ENCODE peak calls at places on chromosomes 3 and 15, in nine cellular contexts. One of them, this sample, is unnamed.

GRCh38 chr15:63990449-63990848 is 55.8 kb downstream of the DAPK2 start:
- DNase-seq in anterior cingulate cortex: no peak
- DNase-seq in retina: no peak
- DNase-seq in hepatic stellate cell: no peak
- DNase-seq in skeletal muscle cell: no peak
- DNase-seq in activated CD4-positive, alpha-beta T cell treated with anti-CD3 and anti-CD28 coated beads for 4 hours: no peak
- DNase-seq in GDM1: peak; percentile 19
- DNase-seq in activated T-helper 9 cell treated with anti-CD3 and anti-CD28 coated beads, Interleukin-2, amount 50 U/mL, for 16 hours: no peak
- DNase-seq in endothelial cell of umbilical vein: no peak
- DNase-seq in this sample: no peak

GRCh38 chr3:169218314-169218983 is 445.1 kb downstream of the MECOM start:
- DNase-seq in anterior cingulate cortex: peak; percentile 3
- DNase-seq in retina: peak; percentile 32
- DNase-seq in hepatic stellate cell: peak; percentile 36
- DNase-seq in skeletal muscle cell: no peak
- DNase-seq in activated CD4-positive, alpha-beta T cell treated with anti-CD3 and anti-CD28 coated beads for 4 hours: no peak
- DNase-seq in GDM1: no peak
- DNase-seq in activated T-helper 9 cell treated with anti-CD3 and anti-CD28 coated beads, Interleukin-2, amount 50 U/mL, for 16 hours: no peak
- DNase-seq in endothelial cell of umbilical vein: peak; percentile 98
- DNase-seq in this sample: no peak

GRCh38 chr3:185702564-185703225 is 116.6 kb downstream of the SENP2 start:
- DNase-seq in anterior cingulate cortex: no peak
- DNase-seq in retina: no peak
- DNase-seq in hepatic stellate cell: no peak
- DNase-seq in skeletal muscle cell: no peak
- DNase-seq in activated CD4-positive, alpha-beta T cell treated with anti-CD3 and anti-CD28 coated beads for 4 hours: no peak
- DNase-seq in GDM1: no peak
- DNase-seq in activated T-helper 9 cell treated with anti-CD3 and anti-CD28 coated beads, Interleukin-2, amount 50 U/mL, for 16 hours: no peak
- DNase-seq in endothelial cell of umbilical vein: peak; percentile 62
- DNase-seq in this sample: no peak

GRCh38 chr15:68550004-68550403 is 28.8 kb upstream of the CORO2B start:
- DNase-seq in anterior cingulate cortex: no peak
- DNase-seq in retina: no peak
- DNase-seq in hepatic stellate cell: no peak
- DNase-seq in skeletal muscle cell: no peak
- DNase-seq in activated CD4-positive, alpha-beta T cell treated with anti-CD3 and anti-CD28 coated beads for 4 hours: no peak
- DNase-seq in GDM1: no peak
- DNase-seq in activated T-helper 9 cell treated with anti-CD3 and anti-CD28 coated beads, Interleukin-2, amount 50 U/mL, for 16 hours: no peak
- DNase-seq in endothelial cell of umbilical vein: no peak
- DNase-seq in this sample: no peak

GRCh38 chr3:78809941-78810340 is 957.9 kb downstream of the ROBO1 start:
- DNase-seq in anterior cingulate cortex: no peak
- DNase-seq in retina: no peak
- DNase-seq in hepatic stellate cell: no peak
- DNase-seq in skeletal muscle cell: no peak
- DNase-seq in activated CD4-positive, alpha-beta T cell treated with anti-CD3 and anti-CD28 coated beads for 4 hours: no peak
- DNase-seq in GDM1: no peak
- DNase-seq in activated T-helper 9 cell treated with anti-CD3 and anti-CD28 coated beads, Interleukin-2, amount 50 U/mL, for 16 hours: no peak
- DNase-seq in endothelial cell of umbilical vein: no peak
- DNase-seq in this sample: no peak

GRCh38 chr3:187717572-187717971 is 15.2 kb upstream of the RTP2 start:
- DNase-seq in anterior cingulate cortex: no peak
- DNase-seq in retina: no peak
- DNase-seq in hepatic stellate cell: no peak
- DNase-seq in skeletal muscle cell: no peak
- DNase-seq in activated CD4-positive, alpha-beta T cell treated with anti-CD3 and anti-CD28 coated beads for 4 hours: no peak
- DNase-seq in GDM1: no peak
- DNase-seq in activated T-helper 9 cell treated with anti-CD3 and anti-CD28 coated beads, Interleukin-2, amount 50 U/mL, for 16 hours: no peak
- DNase-seq in endothelial cell of umbilical vein: no peak
- DNase-seq in this sample: no peak

GRCh38 chr15:41798607-41799487 is 24.6 kb downstream of the MAPKBP1 start:
- DNase-seq in anterior cingulate cortex: no peak
- DNase-seq in retina: no peak
- DNase-seq in hepatic stellate cell: no peak
- DNase-seq in skeletal muscle cell: no peak
- DNase-seq in activated CD4-positive, alpha-beta T cell treated with anti-CD3 and anti-CD28 coated beads for 4 hours: no peak
- DNase-seq in GDM1: no peak
- DNase-seq in activated T-helper 9 cell treated with anti-CD3 and anti-CD28 coated beads, Interleukin-2, amount 50 U/mL, for 16 hours: no peak
- DNase-seq in endothelial cell of umbilical vein: no peak
- DNase-seq in this sample: peak; percentile 26

GRCh38 chr3:105483476-105483875 is 116.8 kb downstream of the ALCAM start:
- DNase-seq in anterior cingulate cortex: no peak
- DNase-seq in retina: no peak
- DNase-seq in hepatic stellate cell: no peak
- DNase-seq in skeletal muscle cell: no peak
- DNase-seq in activated CD4-positive, alpha-beta T cell treated with anti-CD3 and anti-CD28 coated beads for 4 hours: no peak
- DNase-seq in GDM1: no peak
- DNase-seq in activated T-helper 9 cell treated with anti-CD3 and anti-CD28 coated beads, Interleukin-2, amount 50 U/mL, for 16 hours: no peak
- DNase-seq in endothelial cell of umbilical vein: no peak
- DNase-seq in this sample: no peak

GRCh38 chr3:71551286-71551919 is 32.1 kb downstream of the FOXP1 start:
- DNase-seq in anterior cingulate cortex: no peak
- DNase-seq in retina: no peak
- DNase-seq in hepatic stellate cell: peak; percentile 29
- DNase-seq in skeletal muscle cell: no peak
- DNase-seq in activated CD4-positive, alpha-beta T cell treated with anti-CD3 and anti-CD28 coated beads for 4 hours: no peak
- DNase-seq in GDM1: no peak
- DNase-seq in activated T-helper 9 cell treated with anti-CD3 and anti-CD28 coated beads, Interleukin-2, amount 50 U/mL, for 16 hours: no peak
- DNase-seq in endothelial cell of umbilical vein: peak; percentile 62
- DNase-seq in this sample: no peak

GRCh38 chr15:70575251-70576227 is 187.8 kb downstream of the UACA start:
- DNase-seq in anterior cingulate cortex: no peak
- DNase-seq in retina: no peak
- DNase-seq in hepatic stellate cell: no peak
- DNase-seq in skeletal muscle cell: no peak
- DNase-seq in activated CD4-positive, alpha-beta T cell treated with anti-CD3 and anti-CD28 coated beads for 4 hours: no peak
- DNase-seq in GDM1: no peak
- DNase-seq in activated T-helper 9 cell treated with anti-CD3 and anti-CD28 coated beads, Interleukin-2, amount 50 U/mL, for 16 hours: no peak
- DNase-seq in endothelial cell of umbilical vein: no peak
- DNase-seq in this sample: no peak

GRCh38 chr3:174862666-174863065 is 3.5 kb downstream of the NAALADL2 start:
- DNase-seq in anterior cingulate cortex: no peak
- DNase-seq in retina: no peak
- DNase-seq in hepatic stellate cell: no peak
- DNase-seq in skeletal muscle cell: no peak
- DNase-seq in activated CD4-positive, alpha-beta T cell treated with anti-CD3 and anti-CD28 coated beads for 4 hours: no peak
- DNase-seq in GDM1: no peak
- DNase-seq in activated T-helper 9 cell treated with anti-CD3 and anti-CD28 coated beads, Interleukin-2, amount 50 U/mL, for 16 hours: no peak
- DNase-seq in endothelial cell of umbilical vein: no peak
- DNase-seq in this sample: no peak

GRCh38 chr3:4147719-4148118 is 155.4 kb upstream of the SETMAR start:
- DNase-seq in anterior cingulate cortex: no peak
- DNase-seq in retina: no peak
- DNase-seq in hepatic stellate cell: no peak
- DNase-seq in skeletal muscle cell: no peak
- DNase-seq in activated CD4-positive, alpha-beta T cell treated with anti-CD3 and anti-CD28 coated beads for 4 hours: no peak
- DNase-seq in GDM1: no peak
- DNase-seq in activated T-helper 9 cell treated with anti-CD3 and anti-CD28 coated beads, Interleukin-2, amount 50 U/mL, for 16 hours: no peak
- DNase-seq in endothelial cell of umbilical vein: no peak
- DNase-seq in this sample: no peak

GRCh38 chr15:48040166-48040817 is 80.5 kb upstream of the SLC24A5 start:
- DNase-seq in anterior cingulate cortex: no peak
- DNase-seq in retina: no peak
- DNase-seq in hepatic stellate cell: no peak
- DNase-seq in skeletal muscle cell: peak; percentile 28
- DNase-seq in activated CD4-positive, alpha-beta T cell treated with anti-CD3 and anti-CD28 coated beads for 4 hours: no peak
- DNase-seq in GDM1: no peak
- DNase-seq in activated T-helper 9 cell treated with anti-CD3 and anti-CD28 coated beads, Interleukin-2, amount 50 U/mL, for 16 hours: no peak
- DNase-seq in endothelial cell of umbilical vein: no peak
- DNase-seq in this sample: no peak

GRCh38 chr3:52346623-52347530 is 30.8 kb downstream of the DNAH1 start:
- DNase-seq in anterior cingulate cortex: no peak
- DNase-seq in retina: no peak
- DNase-seq in hepatic stellate cell: peak; percentile 92
- DNase-seq in skeletal muscle cell: peak; percentile 5
- DNase-seq in activated CD4-positive, alpha-beta T cell treated with anti-CD3 and anti-CD28 coated beads for 4 hours: no peak
- DNase-seq in GDM1: no peak
- DNase-seq in activated T-helper 9 cell treated with anti-CD3 and anti-CD28 coated beads, Interleukin-2, amount 50 U/mL, for 16 hours: no peak
- DNase-seq in endothelial cell of umbilical vein: no peak
- DNase-seq in this sample: peak; percentile 33

GRCh38 chr15:94381384-94381783 is 150.0 kb downstream of the MCTP2 start:
- DNase-seq in anterior cingulate cortex: no peak
- DNase-seq in retina: no peak
- DNase-seq in hepatic stellate cell: no peak
- DNase-seq in skeletal muscle cell: no peak
- DNase-seq in activated CD4-positive, alpha-beta T cell treated with anti-CD3 and anti-CD28 coated beads for 4 hours: no peak
- DNase-seq in GDM1: no peak
- DNase-seq in activated T-helper 9 cell treated with anti-CD3 and anti-CD28 coated beads, Interleukin-2, amount 50 U/mL, for 16 hours: no peak
- DNase-seq in endothelial cell of umbilical vein: no peak
- DNase-seq in this sample: no peak

GRCh38 chr3:69012836-69013255 is 638 bp downstream of the EOGT start:
- DNase-seq in anterior cingulate cortex: peak; percentile 19
- DNase-seq in retina: peak; percentile 70
- DNase-seq in hepatic stellate cell: peak; percentile 72
- DNase-seq in skeletal muscle cell: no peak
- DNase-seq in activated CD4-positive, alpha-beta T cell treated with anti-CD3 and anti-CD28 coated beads for 4 hours: peak; percentile 23
- DNase-seq in GDM1: no peak
- DNase-seq in activated T-helper 9 cell treated with anti-CD3 and anti-CD28 coated beads, Interleukin-2, amount 50 U/mL, for 16 hours: peak; percentile 17
- DNase-seq in endothelial cell of umbilical vein: peak; percentile 65
- DNase-seq in this sample: peak; percentile 57

GRCh38 chr3:10519236-10519635 is 13.8 kb upstream of the ATP2B2 start:
- DNase-seq in anterior cingulate cortex: no peak
- DNase-seq in retina: no peak
- DNase-seq in hepatic stellate cell: no peak
- DNase-seq in skeletal muscle cell: no peak
- DNase-seq in activated CD4-positive, alpha-beta T cell treated with anti-CD3 and anti-CD28 coated beads for 4 hours: no peak
- DNase-seq in GDM1: no peak
- DNase-seq in activated T-helper 9 cell treated with anti-CD3 and anti-CD28 coated beads, Interleukin-2, amount 50 U/mL, for 16 hours: no peak
- DNase-seq in endothelial cell of umbilical vein: no peak
- DNase-seq in this sample: no peak

GRCh38 chr15:90930861-90931629 is 1.3 kb downstream of the HDDC3 start:
- DNase-seq in anterior cingulate cortex: no peak
- DNase-seq in retina: peak; percentile 16
- DNase-seq in hepatic stellate cell: peak; percentile 45
- DNase-seq in skeletal muscle cell: no peak
- DNase-seq in activated CD4-positive, alpha-beta T cell treated with anti-CD3 and anti-CD28 coated beads for 4 hours: no peak
- DNase-seq in GDM1: no peak
- DNase-seq in activated T-helper 9 cell treated with anti-CD3 and anti-CD28 coated beads, Interleukin-2, amount 50 U/mL, for 16 hours: no peak
- DNase-seq in endothelial cell of umbilical vein: peak; percentile 39
- DNase-seq in this sample: no peak

GRCh38 chr15:64090527-64090926 is 3.1 kb downstream of the CIAO2A start:
- DNase-seq in anterior cingulate cortex: no peak
- DNase-seq in retina: no peak
- DNase-seq in hepatic stellate cell: no peak
- DNase-seq in skeletal muscle cell: no peak
- DNase-seq in activated CD4-positive, alpha-beta T cell treated with anti-CD3 and anti-CD28 coated beads for 4 hours: no peak
- DNase-seq in GDM1: peak; percentile 48
- DNase-seq in activated T-helper 9 cell treated with anti-CD3 and anti-CD28 coated beads, Interleukin-2, amount 50 U/mL, for 16 hours: no peak
- DNase-seq in endothelial cell of umbilical vein: no peak
- DNase-seq in this sample: no peak

GRCh38 chr3:38588276-38588971 is 61.1 kb downstream of the SCN5A start:
- DNase-seq in anterior cingulate cortex: no peak
- DNase-seq in retina: no peak
- DNase-seq in hepatic stellate cell: no peak
- DNase-seq in skeletal muscle cell: no peak
- DNase-seq in activated CD4-positive, alpha-beta T cell treated with anti-CD3 and anti-CD28 coated beads for 4 hours: no peak
- DNase-seq in GDM1: no peak
- DNase-seq in activated T-helper 9 cell treated with anti-CD3 and anti-CD28 coated beads, Interleukin-2, amount 50 U/mL, for 16 hours: no peak
- DNase-seq in endothelial cell of umbilical vein: no peak
- DNase-seq in this sample: no peak

GRCh38 chr3:27354161-27354560 is 15.0 kb downstream of the NEK10 start:
- DNase-seq in anterior cingulate cortex: no peak
- DNase-seq in retina: no peak
- DNase-seq in hepatic stellate cell: no peak
- DNase-seq in skeletal muscle cell: no peak
- DNase-seq in activated CD4-positive, alpha-beta T cell treated with anti-CD3 and anti-CD28 coated beads for 4 hours: no peak
- DNase-seq in GDM1: no peak
- DNase-seq in activated T-helper 9 cell treated with anti-CD3 and anti-CD28 coated beads, Interleukin-2, amount 50 U/mL, for 16 hours: no peak
- DNase-seq in endothelial cell of umbilical vein: peak; percentile 29
- DNase-seq in this sample: no peak

GRCh38 chr3:184417619-184418327 is 37.9 kb downstream of the CHRD start:
- DNase-seq in anterior cingulate cortex: peak; percentile 42
- DNase-seq in retina: peak; percentile 65
- DNase-seq in hepatic stellate cell: peak; percentile 72
- DNase-seq in skeletal muscle cell: no peak
- DNase-seq in activated CD4-positive, alpha-beta T cell treated with anti-CD3 and anti-CD28 coated beads for 4 hours: peak; percentile 56
- DNase-seq in GDM1: peak; percentile 63
- DNase-seq in activated T-helper 9 cell treated with anti-CD3 and anti-CD28 coated beads, Interleukin-2, amount 50 U/mL, for 16 hours: peak; percentile 51
- DNase-seq in endothelial cell of umbilical vein: peak; percentile 62
- DNase-seq in this sample: peak; percentile 91

GRCh38 chr15:32802296-32802936 is 84.6 kb downstream of the GREM1 start:
- DNase-seq in anterior cingulate cortex: no peak
- DNase-seq in retina: no peak
- DNase-seq in hepatic stellate cell: peak; percentile 55
- DNase-seq in skeletal muscle cell: peak; percentile 93
- DNase-seq in activated CD4-positive, alpha-beta T cell treated with anti-CD3 and anti-CD28 coated beads for 4 hours: no peak
- DNase-seq in GDM1: peak; percentile 41
- DNase-seq in activated T-helper 9 cell treated with anti-CD3 and anti-CD28 coated beads, Interleukin-2, amount 50 U/mL, for 16 hours: no peak
- DNase-seq in endothelial cell of umbilical vein: no peak
- DNase-seq in this sample: no peak

GRCh38 chr3:183490653-183491052 is 62.2 kb upstream of the MCF2L2 start:
- DNase-seq in anterior cingulate cortex: no peak
- DNase-seq in retina: no peak
- DNase-seq in hepatic stellate cell: no peak
- DNase-seq in skeletal muscle cell: no peak
- DNase-seq in activated CD4-positive, alpha-beta T cell treated with anti-CD3 and anti-CD28 coated beads for 4 hours: no peak
- DNase-seq in GDM1: peak; percentile 3
- DNase-seq in activated T-helper 9 cell treated with anti-CD3 and anti-CD28 coated beads, Interleukin-2, amount 50 U/mL, for 16 hours: no peak
- DNase-seq in endothelial cell of umbilical vein: peak; percentile 28
- DNase-seq in this sample: no peak

GRCh38 chr3:127769284-127770081 is 52.8 kb downstream of the MGLL start:
- DNase-seq in anterior cingulate cortex: no peak
- DNase-seq in retina: no peak
- DNase-seq in hepatic stellate cell: no peak
- DNase-seq in skeletal muscle cell: no peak
- DNase-seq in activated CD4-positive, alpha-beta T cell treated with anti-CD3 and anti-CD28 coated beads for 4 hours: no peak
- DNase-seq in GDM1: no peak
- DNase-seq in activated T-helper 9 cell treated with anti-CD3 and anti-CD28 coated beads, Interleukin-2, amount 50 U/mL, for 16 hours: no peak
- DNase-seq in endothelial cell of umbilical vein: no peak
- DNase-seq in this sample: no peak

GRCh38 chr15:96585634-96586386 is 255.3 kb downstream of the NR2F2 start:
- DNase-seq in anterior cingulate cortex: no peak
- DNase-seq in retina: no peak
- DNase-seq in hepatic stellate cell: peak; percentile 4
- DNase-seq in skeletal muscle cell: no peak
- DNase-seq in activated CD4-positive, alpha-beta T cell treated with anti-CD3 and anti-CD28 coated beads for 4 hours: no peak
- DNase-seq in GDM1: no peak
- DNase-seq in activated T-helper 9 cell treated with anti-CD3 and anti-CD28 coated beads, Interleukin-2, amount 50 U/mL, for 16 hours: no peak
- DNase-seq in endothelial cell of umbilical vein: peak; percentile 39
- DNase-seq in this sample: no peak

GRCh38 chr15:75347222-75348033 is 589 bp downstream of the NEIL1 start:
- DNase-seq in anterior cingulate cortex: peak; percentile 44
- DNase-seq in retina: peak; percentile 74
- DNase-seq in hepatic stellate cell: peak; percentile 49
- DNase-seq in skeletal muscle cell: no peak
- DNase-seq in activated CD4-positive, alpha-beta T cell treated with anti-CD3 and anti-CD28 coated beads for 4 hours: peak; percentile 54
- DNase-seq in GDM1: no peak
- DNase-seq in activated T-helper 9 cell treated with anti-CD3 and anti-CD28 coated beads, Interleukin-2, amount 50 U/mL, for 16 hours: peak; percentile 34
- DNase-seq in endothelial cell of umbilical vein: peak; percentile 20
- DNase-seq in this sample: no peak

GRCh38 chr3:36542186-36542585 is 161.9 kb downstream of the STAC start:
- DNase-seq in anterior cingulate cortex: no peak
- DNase-seq in retina: no peak
- DNase-seq in hepatic stellate cell: no peak
- DNase-seq in skeletal muscle cell: no peak
- DNase-seq in activated CD4-positive, alpha-beta T cell treated with anti-CD3 and anti-CD28 coated beads for 4 hours: no peak
- DNase-seq in GDM1: no peak
- DNase-seq in activated T-helper 9 cell treated with anti-CD3 and anti-CD28 coated beads, Interleukin-2, amount 50 U/mL, for 16 hours: no peak
- DNase-seq in endothelial cell of umbilical vein: no peak
- DNase-seq in this sample: no peak

GRCh38 chr3:168094877-168095610 is 680 bp downstream of the GOLIM4 start:
- DNase-seq in anterior cingulate cortex: peak; percentile 72
- DNase-seq in retina: peak; percentile 96
- DNase-seq in hepatic stellate cell: peak; percentile 64
- DNase-seq in skeletal muscle cell: no peak
- DNase-seq in activated CD4-positive, alpha-beta T cell treated with anti-CD3 and anti-CD28 coated beads for 4 hours: no peak
- DNase-seq in GDM1: peak; percentile 68
- DNase-seq in activated T-helper 9 cell treated with anti-CD3 and anti-CD28 coated beads, Interleukin-2, amount 50 U/mL, for 16 hours: no peak
- DNase-seq in endothelial cell of umbilical vein: peak; percentile 72
- DNase-seq in this sample: peak; percentile 42

GRCh38 chr3:21979706-21980105 is 228.7 kb upstream of the ZNF385D start:
- DNase-seq in anterior cingulate cortex: no peak
- DNase-seq in retina: no peak
- DNase-seq in hepatic stellate cell: peak; percentile 3
- DNase-seq in skeletal muscle cell: peak; percentile 56
- DNase-seq in activated CD4-positive, alpha-beta T cell treated with anti-CD3 and anti-CD28 coated beads for 4 hours: no peak
- DNase-seq in GDM1: no peak
- DNase-seq in activated T-helper 9 cell treated with anti-CD3 and anti-CD28 coated beads, Interleukin-2, amount 50 U/mL, for 16 hours: no peak
- DNase-seq in endothelial cell of umbilical vein: no peak
- DNase-seq in this sample: no peak

GRCh38 chr3:99638244-99638948 is at the start of gene COL8A1:
- DNase-seq in anterior cingulate cortex: no peak
- DNase-seq in retina: peak; percentile 53
- DNase-seq in hepatic stellate cell: peak; percentile 43
- DNase-seq in skeletal muscle cell: peak; percentile 75
- DNase-seq in activated CD4-positive, alpha-beta T cell treated with anti-CD3 and anti-CD28 coated beads for 4 hours: no peak
- DNase-seq in GDM1: no peak
- DNase-seq in activated T-helper 9 cell treated with anti-CD3 and anti-CD28 coated beads, Interleukin-2, amount 50 U/mL, for 16 hours: no peak
- DNase-seq in endothelial cell of umbilical vein: peak; percentile 94
- DNase-seq in this sample: no peak

This sample was measured in H54.